ENCODE peak calls at places on chromosomes 1 and 21, in six cellular contexts. I is HCT116; A is NCI-H1694; X is activated CD4-positive, alpha-beta T cell treated with anti-CD3 and anti-CD28 coated beads, Interleukin-2, amount 50 U/mL, for 48 hours; V is OCI-LY7; R is CD8-positive, alpha-beta T cell. H is an unnamed sample.
A peak's percentile ranks its signal among the peaks of the same experiment; 100 is the strongest.

GRCh38 chr1:209387969-209388329 is 195.6 kb upstream of the CAMK1G start:
- DNase-seq in V (no peak), X (no peak), R (no peak), I (no peak), A (no peak), H (no peak)

GRCh38 chr1:178934574-178934945 is 63.7 kb upstream of the ANGPTL1 start:
- DNase-seq in R (no peak), I (no peak), V (no peak), X (no peak), A (no peak), H (no peak)

GRCh38 chr1:17239420-17239819 is 9.5 kb upstream of the PADI3 start:
- DNase-seq in X (peak; percentile 8), R (no peak), I (peak; percentile 98), A (peak; percentile 83), V (peak; percentile 82), H (peak; percentile 53)

GRCh38 chr1:12065872-12066271 is 2.8 kb downstream of the TNFRSF8 start:
- DNase-seq in R (no peak), A (no peak), V (no peak), X (no peak), I (no peak), H (no peak)

GRCh38 chr1:54926955-54927354 is 40.0 kb upstream of the DHCR24 start:
- DNase-seq in I (no peak), V (no peak), A (no peak), X (no peak), R (no peak), H (no peak)

GRCh38 chr1:78339490-78339889 is 151.3 kb upstream of the PTGFR start:
- DNase-seq in V (no peak), X (no peak), R (no peak), A (no peak), I (no peak), H (no peak)

GRCh38 chr1:19205845-19206244 is 4.2 kb downstream of the UBR4 start:
- DNase-seq in A (no peak), R (no peak), I (no peak), X (no peak), V (no peak), H (no peak)

GRCh38 chr1:232047473-232047872 is 420.9 kb downstream of the DISC1 start:
- DNase-seq in R (no peak), A (no peak), V (no peak), I (peak; percentile 13), X (no peak), H (peak; percentile 7)

GRCh38 chr1:25754421-25755195 is 45.4 kb upstream of the SELENON start:
- DNase-seq in V (no peak), A (peak; percentile 84), I (no peak), R (no peak), X (no peak), H (no peak)

GRCh38 chr1:15885701-15886612 is 38.5 kb downstream of the SPEN start:
- DNase-seq in I (peak; percentile 41), R (peak; percentile 18), A (peak; percentile 56), X (peak; percentile 9), V (peak; percentile 12), H (peak; percentile 60)

GRCh38 chr1:22207605-22208264 is 64.8 kb upstream of the WNT4 start:
- DNase-seq in V (no peak), R (no peak), A (peak; percentile 65), X (no peak), I (no peak), H (no peak)

GRCh38 chr1:228000416-228000815 is 6.4 kb upstream of the WNT3A start:
- DNase-seq in I (no peak), A (no peak), V (no peak), X (no peak), R (no peak), H (no peak)

GRCh38 chr1:203178821-203179220 is 3.2 kb upstream of the MYBPH start:
- DNase-seq in A (no peak), R (no peak), V (no peak), I (no peak), X (no peak), H (no peak)

GRCh38 chr1:212500986-212501385 is 68.3 kb downstream of the NENF start:
- DNase-seq in X (no peak), A (no peak), I (no peak), V (no peak), R (no peak), H (no peak)

GRCh38 chr1:56442456-56442855 is 136.9 kb downstream of the PLPP3 start:
- DNase-seq in V (no peak), X (no peak), A (no peak), R (no peak), I (no peak), H (no peak)

GRCh38 chr1:89724369-89725015 is 91.6 kb downstream of the LRRC8C start:
- DNase-seq in X (peak; percentile 70), R (no peak), A (no peak), V (peak; percentile 41), I (no peak), H (no peak)

GRCh38 chr21:38244885-38245869 is 11.6 kb upstream of the KCNJ15 start:
- DNase-seq in V (no peak), I (no peak), R (peak; percentile 25), A (no peak), X (peak; percentile 62), H (no peak)

GRCh38 chr1:179447489-179447888 is 81.7 kb downstream of the AXDND1 start:
- DNase-seq in I (peak; percentile 12), A (peak; percentile 13), R (no peak), V (peak; percentile 30), X (no peak), H (peak; percentile 40)

GRCh38 chr1:118986291-118986838 is 1.8 kb downstream of the TBX15 start:
- DNase-seq in X (no peak), V (no peak), R (no peak), A (no peak), I (no peak), H (no peak)

GRCh38 chr1:160363010-160363409 is 3.9 kb upstream of the NHLH1 start:
- DNase-seq in I (no peak), A (no peak), V (no peak), R (no peak), X (no peak), H (no peak)

GRCh38 chr1:204623894-204624361 is 61.6 kb downstream of the LRRN2 start:
- DNase-seq in V (peak; percentile 57), X (no peak), I (peak; percentile 21), A (peak; percentile 45), R (no peak), H (peak; percentile 18)

GRCh38 chr21:36163780-36164426 is 7.3 kb downstream of the DOP1B start:
- DNase-seq in A (peak; percentile 38), I (no peak), X (no peak), V (no peak), R (no peak), H (no peak)

H was measured in NCI-H460.